ENCODE peak calls at places on chromosomes 2 and 18, in seven cellular contexts. E, M, K, T, Y, O and R are unnamed samples.

GRCh38 chr2:46381263-46381849 is 84.1 kb downstream of the EPAS1 start:
- DNase-seq in E (no peak), M (peak; percentile 9), K (no peak), T (no peak), Y (no peak), O (no peak), R (no peak)

GRCh38 chr2:23413641-23414040 is 28.7 kb downstream of the KLHL29 start:
- DNase-seq in E (no peak), M (no peak), K (no peak), T (no peak), Y (no peak), O (no peak), R (no peak)

GRCh38 chr18:61753373-61753772 is 139.4 kb downstream of the RNF152 start:
- DNase-seq in E (no peak), M (no peak), K (no peak), T (no peak), Y (no peak), O (no peak), R (no peak)

GRCh38 chr18:44996261-44996660 is 315.6 kb downstream of the SETBP1 start:
- DNase-seq in E (no peak), M (no peak), K (no peak), T (no peak), Y (no peak), O (no peak), R (no peak)

GRCh38 chr2:88591684-88592083 is 35.6 kb downstream of the EIF2AK3 start:
- DNase-seq in E (no peak), M (no peak), K (no peak), T (no peak), Y (no peak), O (no peak), R (no peak)

GRCh38 chr2:81412681-81413080 is 1108.1 kb upstream of the LRRTM1 start:
- DNase-seq in E (no peak), M (no peak), K (no peak), T (no peak), Y (no peak), O (no peak), R (no peak)

GRCh38 chr2:230075988-230076631 is 7.4 kb upstream of the SLC16A14 start:
- DNase-seq in E (no peak), M (no peak), K (no peak), T (no peak), Y (no peak), O (no peak), R (no peak)

GRCh38 chr2:23594079-23594494 is 209.1 kb downstream of the KLHL29 start:
- DNase-seq in E (no peak), M (peak; percentile 65), K (no peak), T (no peak), Y (no peak), O (no peak), R (no peak)

GRCh38 chr18:48713302-48713701 is 174.5 kb downstream of the CTIF start:
- DNase-seq in E (no peak), M (peak; percentile 84), K (peak; percentile 61), T (no peak), Y (peak; percentile 52), O (peak; percentile 82), R (no peak)

GRCh38 chr2:112643488-112643887 is 2.3 kb upstream of the SLC20A1 start:
- DNase-seq in E (no peak), M (no peak), K (no peak), T (no peak), Y (no peak), O (no peak), R (no peak)

GRCh38 chr2:102455061-102455670 is 17.9 kb upstream of the SLC9A4 start:
- DNase-seq in E (no peak), M (no peak), K (no peak), T (no peak), Y (no peak), O (no peak), R (no peak)

GRCh38 chr2:101931402-101931801 is 60.4 kb upstream of the IL1R2 start:
- DNase-seq in E (no peak), M (no peak), K (no peak), T (no peak), Y (no peak), O (no peak), R (no peak)

GRCh38 chr2:240427729-240428128 is 7.7 kb upstream of the GPC1 start:
- DNase-seq in E (no peak), M (no peak), K (no peak), T (no peak), Y (no peak), O (no peak), R (no peak)

GRCh38 chr2:144320491-144320890 is 199.4 kb downstream of the ZEB2 start:
- DNase-seq in E (no peak), M (no peak), K (no peak), T (peak; percentile 48), Y (peak; percentile 24), O (no peak), R (peak; percentile 75)

GRCh38 chr2:205692095-205692494 is 9.8 kb downstream of the NRP2 start:
- DNase-seq in E (no peak), M (no peak), K (no peak), T (no peak), Y (no peak), O (no peak), R (no peak)

GRCh38 chr2:18612133-18612532 is 22.8 kb upstream of the NT5C1B start:
- DNase-seq in E (no peak), M (no peak), K (no peak), T (no peak), Y (no peak), O (no peak), R (no peak)

GRCh38 chr2:64913357-64913869 is 75.8 kb upstream of the SLC1A4 start:
- DNase-seq in E (no peak), M (no peak), K (no peak), T (peak; percentile 15), Y (no peak), O (no peak), R (peak; percentile 41)

GRCh38 chr2:143263045-143263625 is 133.9 kb downstream of the ARHGAP15 start:
- DNase-seq in E (no peak), M (no peak), K (no peak), T (no peak), Y (no peak), O (no peak), R (no peak)

GRCh38 chr2:137049518-137049917 is 284.2 kb downstream of the THSD7B start:
- DNase-seq in E (no peak), M (no peak), K (no peak), T (no peak), Y (no peak), O (no peak), R (no peak)

DNA sequence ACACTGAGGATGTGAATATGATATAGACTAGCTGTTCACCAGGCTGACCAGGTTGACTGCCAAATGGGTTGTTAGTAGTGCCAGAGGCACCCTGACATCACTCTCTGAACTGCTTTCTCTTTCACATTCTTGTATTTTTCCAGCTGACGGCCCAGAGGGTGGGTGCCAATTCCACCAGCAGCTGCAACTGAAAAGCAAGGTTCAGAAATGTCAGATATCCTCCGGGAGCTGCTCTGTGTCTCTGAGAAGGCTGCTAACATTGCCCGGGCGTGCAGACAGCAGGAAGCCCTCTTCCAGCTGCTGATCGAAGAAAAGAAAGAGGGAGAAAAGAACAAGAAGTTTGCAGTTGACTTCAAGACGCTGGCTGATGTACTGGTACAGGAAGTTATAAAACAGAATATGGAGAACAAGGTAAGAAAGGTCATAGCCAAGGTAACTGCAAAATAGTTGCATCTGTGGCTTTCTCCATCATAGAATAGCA is 16.5 kb downstream of the INPP1 start:
- DNase-seq in E (no peak), M (peak; percentile 44), K (peak; percentile 55), T (peak; percentile 66), Y (peak; percentile 31), O (peak; percentile 70), R (peak; percentile 67)
- H3K4me3 ChIP-seq in E (no peak overlapping the region), M (no peak overlapping the region), K (peak overlapping the region; percentile 43), T (peak overlapping the region; percentile 71), Y (peak overlapping the region; percentile 36), O (no peak overlapping the region), R (peak overlapping the region; percentile 66)

GRCh38 chr2:217938038-217938437 is 64.8 kb downstream of the TNS1 start:
- DNase-seq in E (no peak), M (no peak), K (peak; percentile 56), T (no peak), Y (no peak), O (no peak), R (no peak)

GRCh38 chr2:217939629-217940245 is 63.1 kb downstream of the TNS1 start:
- DNase-seq in E (no peak), M (peak; percentile 72), K (peak; percentile 43), T (no peak), Y (no peak), O (no peak), R (no peak)

GRCh38 chr2:217937446-217937845 is 65.3 kb downstream of the TNS1 start:
- DNase-seq in E (no peak), M (no peak), K (peak; percentile 68), T (no peak), Y (no peak), O (no peak), R (no peak)

GRCh38 chr2:217940261-217941220 is 62.3 kb downstream of the TNS1 start:
- DNase-seq in E (no peak), M (no peak), K (no peak), T (no peak), Y (no peak), O (no peak), R (no peak)

GRCh38 chr2:217939220-217939619 is 63.6 kb downstream of the TNS1 start:
- DNase-seq in E (no peak), M (no peak), K (no peak), T (no peak), Y (no peak), O (no peak), R (no peak)
- H3K4me1 ChIP-seq in E (peaks cover 99% of the 10 kb centered on the region), M (peaks cover 4% of the 10 kb centered on the region), K (peaks cover 99% of the 10 kb centered on the region), T (no peaks in the 10 kb centered on the region), Y (peaks cover 43% of the 10 kb centered on the region), O (no peaks in the 10 kb centered on the region), R (no peaks in the 10 kb centered on the region)

DNA sequence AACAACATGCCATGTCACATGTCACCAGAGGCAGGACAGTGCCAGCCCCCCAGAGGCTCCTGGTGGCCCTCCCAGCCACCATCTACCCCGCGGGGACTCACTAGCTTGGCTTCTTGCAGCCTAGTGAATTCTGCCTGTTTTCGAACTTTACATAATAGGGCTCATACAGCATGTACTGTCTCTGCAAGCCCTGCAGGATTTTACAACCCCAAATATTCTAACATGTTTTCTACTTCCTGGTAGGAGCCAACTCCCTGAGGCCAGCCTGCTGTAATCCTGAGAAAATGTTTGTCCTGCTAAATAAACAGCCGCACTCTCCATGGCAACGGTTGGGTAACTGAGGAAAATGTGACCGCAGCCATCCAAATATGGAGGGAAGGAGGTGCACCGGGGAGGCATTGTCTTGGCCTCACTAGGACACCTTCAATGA is 2.7 kb downstream of the PER2 start:
- DNase-seq in E (peak; percentile 20), M (peak; percentile 88), K (peak; percentile 60), T (no peak), Y (peak; percentile 96), O (peak; percentile 97), R (no peak)
- H3K4me3 ChIP-seq in E (no peak overlapping the region), M (no peak overlapping the region), K (no peak overlapping the region), T (no peak overlapping the region), Y (no peak overlapping the region), O (no peak overlapping the region), R (no peak overlapping the region)

DNA sequence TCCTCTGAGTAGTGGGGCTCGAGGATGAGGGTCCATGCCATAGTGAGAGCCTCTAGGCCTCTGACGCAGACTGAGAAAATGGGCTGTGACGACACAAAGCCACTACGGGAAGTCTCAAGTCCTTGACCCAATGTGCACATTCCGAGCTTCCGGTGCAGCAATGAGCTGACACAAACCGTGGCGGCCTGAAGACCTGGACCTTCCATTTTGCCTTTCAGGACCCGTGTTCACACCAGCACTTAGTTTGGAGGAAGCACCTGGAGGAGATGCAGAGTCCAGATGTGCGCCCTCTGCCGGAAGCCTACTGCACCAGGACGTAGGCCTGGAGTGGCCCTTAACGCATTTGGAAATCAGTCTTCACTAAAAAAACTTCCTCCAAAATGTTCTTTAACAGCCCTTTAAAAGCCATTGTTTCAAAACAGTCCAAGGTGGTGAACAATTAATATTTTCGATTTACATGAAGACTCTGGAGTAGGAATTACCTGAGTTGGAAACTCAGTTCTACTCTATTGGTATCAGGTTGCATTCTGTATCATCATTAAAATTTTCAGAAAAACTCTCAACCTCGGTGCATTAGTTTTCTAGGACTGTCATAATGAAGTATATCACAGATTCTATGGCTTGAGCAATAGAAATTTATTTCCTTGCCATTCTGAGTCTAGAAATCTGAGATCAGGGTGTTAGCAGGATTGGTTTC is 33.9 kb downstream of the BMP10 start:
- DNase-seq in E (no peak), M (peak; percentile 63), K (peak; percentile 71), T (peak; percentile 48), Y (peak; percentile 69), O (no peak), R (peak; percentile 50)
- H3K4me1 ChIP-seq in E (peaks cover 9% of the 10 kb centered on the region), M (peaks cover 5% of the 10 kb centered on the region), K (peaks cover 10% of the 10 kb centered on the region), T (peaks cover 14% of the 10 kb centered on the region), Y (peaks cover 8% of the 10 kb centered on the region), O (no peaks in the 10 kb centered on the region), R (peaks cover 26% of the 10 kb centered on the region)